ENCODE peak calls at places on chromosomes 2 and 18, in five cellular contexts. One of them, this sample, is unnamed.

GRCh38 chr2:126893153-126893552 is 5.5 kb upstream of the TEX51 start:
- DNase-seq in WERI-Rb-1: no peak
- DNase-seq in neural crest cell: no peak
- DNase-seq in fibroblast of pulmonary artery: no peak
- DNase-seq in psoas muscle: no peak
- DNase-seq in this sample: no peak

GRCh38 chr18:80246656-80247402 is 485 bp downstream of the PARD6G start:
- DNase-seq in WERI-Rb-1: peak
- DNase-seq in neural crest cell: peak
- DNase-seq in fibroblast of pulmonary artery: no peak
- DNase-seq in psoas muscle: peak
- DNase-seq in this sample: peak

GRCh38 chr2:177753682-177754475 is 318.7 kb downstream of the PDE11A start:
- DNase-seq in WERI-Rb-1: peak
- DNase-seq in neural crest cell: peak
- DNase-seq in fibroblast of pulmonary artery: peak
- DNase-seq in psoas muscle: peak
- DNase-seq in this sample: peak

GRCh38 chr18:9658111-9658641 is 43.8 kb upstream of the PPP4R1 start:
- DNase-seq in WERI-Rb-1: no peak
- DNase-seq in neural crest cell: no peak
- DNase-seq in fibroblast of pulmonary artery: no peak
- DNase-seq in psoas muscle: no peak
- DNase-seq in this sample: no peak

GRCh38 chr2:202091476-202091875 is 18.4 kb downstream of the KIAA2012 start:
- DNase-seq in WERI-Rb-1: no peak
- DNase-seq in neural crest cell: no peak
- DNase-seq in fibroblast of pulmonary artery: no peak
- DNase-seq in psoas muscle: no peak
- DNase-seq in this sample: no peak

GRCh38 chr2:186959486-186959885 is 110.5 kb upstream of the ZSWIM2 start:
- DNase-seq in WERI-Rb-1: no peak
- DNase-seq in neural crest cell: no peak
- DNase-seq in fibroblast of pulmonary artery: no peak
- DNase-seq in psoas muscle: no peak
- DNase-seq in this sample: no peak

GRCh38 chr2:14354231-14354630 is 278.3 kb upstream of the LRATD1 start:
- DNase-seq in WERI-Rb-1: no peak
- DNase-seq in neural crest cell: no peak
- DNase-seq in fibroblast of pulmonary artery: no peak
- DNase-seq in psoas muscle: no peak
- DNase-seq in this sample: no peak

GRCh38 chr2:17539596-17539992 is 902 bp upstream of the VSNL1 start:
- DNase-seq in WERI-Rb-1: peak
- DNase-seq in neural crest cell: peak
- DNase-seq in fibroblast of pulmonary artery: peak
- DNase-seq in psoas muscle: no peak
- DNase-seq in this sample: peak

GRCh38 chr2:216285641-216286156 is 86.6 kb downstream of the MARCHF4 start:
- DNase-seq in WERI-Rb-1: peak
- DNase-seq in neural crest cell: no peak
- DNase-seq in fibroblast of pulmonary artery: no peak
- DNase-seq in psoas muscle: no peak
- DNase-seq in this sample: no peak

GRCh38 chr2:199602896-199603482 is 145.2 kb upstream of the SATB2 start:
- DNase-seq in WERI-Rb-1: no peak
- DNase-seq in neural crest cell: no peak
- DNase-seq in fibroblast of pulmonary artery: no peak
- DNase-seq in psoas muscle: no peak
- DNase-seq in this sample: no peak

GRCh38 chr18:77102246-77103040 is 30.1 kb downstream of the MBP start:
- DNase-seq in WERI-Rb-1: no peak
- DNase-seq in neural crest cell: no peak
- DNase-seq in fibroblast of pulmonary artery: peak
- DNase-seq in psoas muscle: no peak
- DNase-seq in this sample: no peak

GRCh38 chr18:13163167-13163927 is 55.2 kb upstream of the LDLRAD4 start:
- DNase-seq in WERI-Rb-1: no peak
- DNase-seq in neural crest cell: no peak
- DNase-seq in fibroblast of pulmonary artery: no peak
- DNase-seq in psoas muscle: no peak
- DNase-seq in this sample: no peak

GRCh38 chr2:11930211-11930761 is 183.9 kb downstream of the LPIN1 start:
- DNase-seq in WERI-Rb-1: no peak
- DNase-seq in neural crest cell: no peak
- DNase-seq in fibroblast of pulmonary artery: peak
- DNase-seq in psoas muscle: peak
- DNase-seq in this sample: no peak

GRCh38 chr18:79245517-79246001 is 150.2 kb upstream of the NFATC1 start:
- DNase-seq in WERI-Rb-1: no peak
- DNase-seq in neural crest cell: no peak
- DNase-seq in fibroblast of pulmonary artery: no peak
- DNase-seq in psoas muscle: no peak
- DNase-seq in this sample: no peak

GRCh38 chr2:19031642-19032041 is 326.8 kb downstream of the OSR1 start:
- DNase-seq in WERI-Rb-1: no peak
- DNase-seq in neural crest cell: no peak
- DNase-seq in fibroblast of pulmonary artery: no peak
- DNase-seq in psoas muscle: no peak
- DNase-seq in this sample: no peak

GRCh38 chr2:20235655-20236302 is 10.8 kb upstream of the SDC1 start:
- DNase-seq in WERI-Rb-1: no peak
- DNase-seq in neural crest cell: no peak
- DNase-seq in fibroblast of pulmonary artery: no peak
- DNase-seq in psoas muscle: no peak
- DNase-seq in this sample: no peak

GRCh38 chr18:51070545-51070944 is 40.5 kb downstream of the SMAD4 start:
- DNase-seq in WERI-Rb-1: no peak
- DNase-seq in neural crest cell: no peak
- DNase-seq in fibroblast of pulmonary artery: peak
- DNase-seq in psoas muscle: no peak
- DNase-seq in this sample: no peak

GRCh38 chr2:181419124-181419855 is 37.9 kb upstream of the ITGA4 start:
- DNase-seq in WERI-Rb-1: no peak
- DNase-seq in neural crest cell: no peak
- DNase-seq in fibroblast of pulmonary artery: no peak
- DNase-seq in psoas muscle: no peak
- DNase-seq in this sample: no peak

GRCh38 chr18:77144451-77145118 is 12.0 kb upstream of the MBP start:
- DNase-seq in WERI-Rb-1: no peak
- DNase-seq in neural crest cell: no peak
- DNase-seq in fibroblast of pulmonary artery: no peak
- DNase-seq in psoas muscle: no peak
- DNase-seq in this sample: no peak

GRCh38 chr18:7593194-7593819 is 26.2 kb downstream of the PTPRM start:
- DNase-seq in WERI-Rb-1: no peak
- DNase-seq in neural crest cell: no peak
- DNase-seq in fibroblast of pulmonary artery: no peak
- DNase-seq in psoas muscle: no peak
- DNase-seq in this sample: no peak

GRCh38 chr18:7596133-7596532 is 29.0 kb downstream of the PTPRM start:
- DNase-seq in WERI-Rb-1: no peak
- DNase-seq in neural crest cell: no peak
- DNase-seq in fibroblast of pulmonary artery: peak
- DNase-seq in psoas muscle: no peak
- DNase-seq in this sample: no peak

GRCh38 chr18:7598167-7599062 is 31.3 kb downstream of the PTPRM start:
- DNase-seq in WERI-Rb-1: no peak
- DNase-seq in neural crest cell: no peak
- DNase-seq in fibroblast of pulmonary artery: peak
- DNase-seq in psoas muscle: no peak
- DNase-seq in this sample: no peak

GRCh38 chr18:7590800-7591560 is 23.9 kb downstream of the PTPRM start:
- DNase-seq in WERI-Rb-1: peak
- DNase-seq in neural crest cell: no peak
- DNase-seq in fibroblast of pulmonary artery: no peak
- DNase-seq in psoas muscle: no peak
- DNase-seq in this sample: no peak

GRCh38 chr18:7592305-7593071 is 25.4 kb downstream of the PTPRM start:
- DNase-seq in WERI-Rb-1: peak
- DNase-seq in neural crest cell: no peak
- DNase-seq in fibroblast of pulmonary artery: no peak
- DNase-seq in psoas muscle: no peak
- DNase-seq in this sample: peak
- TF ChIP-seq CTCF in WERI-Rb-1: peak
- TF ChIP-seq CTCF in neural crest cell: peak
- TF ChIP-seq CTCF in fibroblast of pulmonary artery: peak
- TF ChIP-seq CTCF in psoas muscle: peak
- TF ChIP-seq CTCF in this sample: peak

GRCh38 chr18:29361843-29362242 is 1184.9 kb upstream of the CDH2 start:
- DNase-seq in WERI-Rb-1: peak
- DNase-seq in neural crest cell: no peak
- DNase-seq in fibroblast of pulmonary artery: no peak
- DNase-seq in psoas muscle: no peak
- DNase-seq in this sample: peak
- TF ChIP-seq CTCF in WERI-Rb-1: no peak
- TF ChIP-seq CTCF in neural crest cell: no peak
- TF ChIP-seq CTCF in fibroblast of pulmonary artery: no peak
- TF ChIP-seq CTCF in psoas muscle: no peak
- TF ChIP-seq CTCF in this sample: no peak

GRCh38 chr2:222038086-222038802 is 260.6 kb downstream of the PAX3 start:
- DNase-seq in WERI-Rb-1: no peak
- DNase-seq in neural crest cell: no peak
- DNase-seq in fibroblast of pulmonary artery: peak
- DNase-seq in psoas muscle: no peak
- DNase-seq in this sample: no peak
- TF ChIP-seq CTCF in WERI-Rb-1: peak
- TF ChIP-seq CTCF in neural crest cell: peak
- TF ChIP-seq CTCF in fibroblast of pulmonary artery: peak
- TF ChIP-seq CTCF in psoas muscle: peak
- TF ChIP-seq CTCF in this sample: peak

GRCh38 chr2:155250800-155251199 is 552.3 kb downstream of the KCNJ3 start:
- DNase-seq in WERI-Rb-1: no peak
- DNase-seq in neural crest cell: no peak
- DNase-seq in fibroblast of pulmonary artery: no peak
- DNase-seq in psoas muscle: no peak
- DNase-seq in this sample: no peak
- TF ChIP-seq CTCF in WERI-Rb-1: peak
- TF ChIP-seq CTCF in neural crest cell: peak
- TF ChIP-seq CTCF in fibroblast of pulmonary artery: no peak
- TF ChIP-seq CTCF in psoas muscle: no peak
- TF ChIP-seq CTCF in this sample: peak

GRCh38 chr2:46388873-46389272 is 90.5 kb upstream of the TMEM247 start:
- DNase-seq in WERI-Rb-1: no peak
- DNase-seq in neural crest cell: no peak
- DNase-seq in fibroblast of pulmonary artery: no peak
- DNase-seq in psoas muscle: no peak
- DNase-seq in this sample: no peak

GRCh38 chr2:46387886-46388515 is 90.8 kb downstream of the EPAS1 start:
- DNase-seq in WERI-Rb-1: no peak
- DNase-seq in neural crest cell: peak
- DNase-seq in fibroblast of pulmonary artery: no peak
- DNase-seq in psoas muscle: no peak
- DNase-seq in this sample: no peak

GRCh38 chr2:46386763-46387162 is 89.6 kb downstream of the EPAS1 start:
- DNase-seq in WERI-Rb-1: no peak
- DNase-seq in neural crest cell: no peak
- DNase-seq in fibroblast of pulmonary artery: no peak
- DNase-seq in psoas muscle: no peak
- DNase-seq in this sample: no peak

GRCh38 chr2:46385786-46386577 is 88.8 kb downstream of the EPAS1 start:
- DNase-seq in WERI-Rb-1: peak
- DNase-seq in neural crest cell: no peak
- DNase-seq in fibroblast of pulmonary artery: peak
- DNase-seq in psoas muscle: no peak
- DNase-seq in this sample: no peak

GRCh38 chr2:46387292-46387691 is 90.1 kb downstream of the EPAS1 start:
- DNase-seq in WERI-Rb-1: no peak
- DNase-seq in neural crest cell: no peak
- DNase-seq in fibroblast of pulmonary artery: no peak
- DNase-seq in psoas muscle: no peak
- DNase-seq in this sample: no peak
- TF ChIP-seq CTCF in WERI-Rb-1: no peak
- TF ChIP-seq CTCF in neural crest cell: no peak
- TF ChIP-seq CTCF in fibroblast of pulmonary artery: no peak
- TF ChIP-seq CTCF in psoas muscle: no peak
- TF ChIP-seq CTCF in this sample: no peak

GRCh38 chr2:237055386-237056095 is 30.1 kb upstream of the COPS8 start:
- DNase-seq in WERI-Rb-1: no peak
- DNase-seq in neural crest cell: no peak
- DNase-seq in fibroblast of pulmonary artery: no peak
- DNase-seq in psoas muscle: no peak
- DNase-seq in this sample: no peak
- TF ChIP-seq CTCF in WERI-Rb-1: no peak
- TF ChIP-seq CTCF in neural crest cell: no peak
- TF ChIP-seq CTCF in fibroblast of pulmonary artery: no peak
- TF ChIP-seq CTCF in psoas muscle: no peak
- TF ChIP-seq CTCF in this sample: no peak

DNA sequence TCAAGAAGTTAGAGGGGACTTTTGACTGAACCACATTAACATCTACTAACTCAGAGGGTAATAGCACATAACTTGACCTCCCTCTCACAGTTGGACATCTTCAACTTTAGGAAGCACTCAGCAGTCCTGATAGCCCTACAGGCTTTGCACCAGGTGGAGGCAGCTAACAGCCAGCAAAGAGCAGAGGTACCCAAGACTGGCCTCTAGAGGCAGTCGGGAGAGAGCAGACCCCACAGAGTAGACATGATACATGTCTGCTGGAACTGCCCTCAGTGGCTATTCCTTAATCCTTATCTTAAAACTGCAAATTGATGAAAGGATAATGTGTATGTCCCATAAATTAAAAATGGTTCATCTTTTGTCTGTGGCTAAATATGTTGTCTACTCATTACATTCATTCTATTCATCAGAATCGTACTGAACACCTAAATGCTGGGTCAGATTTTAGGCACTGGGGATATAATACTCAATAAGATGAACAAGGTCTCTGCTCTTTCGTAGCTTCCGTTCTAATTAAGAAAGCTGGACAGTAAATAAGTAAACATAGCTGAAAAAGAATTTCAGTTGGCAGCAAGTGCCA is 49.8 kb downstream of the CAB39 start:
- DNase-seq in WERI-Rb-1: peak
- DNase-seq in neural crest cell: peak
- DNase-seq in fibroblast of pulmonary artery: no peak
- DNase-seq in psoas muscle: no peak
- DNase-seq in this sample: peak
- TF ChIP-seq CTCF in WERI-Rb-1: peak
- TF ChIP-seq CTCF in neural crest cell: peak
- TF ChIP-seq CTCF in fibroblast of pulmonary artery: peak
- TF ChIP-seq CTCF in psoas muscle: peak
- TF ChIP-seq CTCF in this sample: peak

GRCh38 chr18:59264136-59264571 is 9.1 kb downstream of the RAX start:
- DNase-seq in WERI-Rb-1: no peak
- DNase-seq in neural crest cell: no peak
- DNase-seq in fibroblast of pulmonary artery: no peak
- DNase-seq in psoas muscle: no peak
- DNase-seq in this sample: no peak
- TF ChIP-seq CTCF in WERI-Rb-1: no peak
- TF ChIP-seq CTCF in neural crest cell: no peak
- TF ChIP-seq CTCF in fibroblast of pulmonary artery: no peak
- TF ChIP-seq CTCF in psoas muscle: no peak
- TF ChIP-seq CTCF in this sample: no peak

GRCh38 chr18:35500113-35500512 is 2.4 kb upstream of the INO80C start:
- DNase-seq in WERI-Rb-1: no peak
- DNase-seq in neural crest cell: no peak
- DNase-seq in fibroblast of pulmonary artery: no peak
- DNase-seq in psoas muscle: no peak
- DNase-seq in this sample: no peak
- TF ChIP-seq CTCF in WERI-Rb-1: no peak
- TF ChIP-seq CTCF in neural crest cell: no peak
- TF ChIP-seq CTCF in fibroblast of pulmonary artery: no peak
- TF ChIP-seq CTCF in psoas muscle: no peak
- TF ChIP-seq CTCF in this sample: no peak